ENCODE peak calls at places on chromosome 10, in ten cellular contexts. One of them, this sample, is unnamed.

GRCh38 chr10:5561704-5562645 is 37.2 kb downstream of the CALML3 start:
- DNase-seq in IMR-90: no peak
- DNase-seq in heart left ventricle: no peak
- DNase-seq in psoas muscle: no peak
- DNase-seq in sigmoid colon: peak
- DNase-seq in A549: no peak
- DNase-seq in GM23338: no peak
- DNase-seq in K562: no peak
- DNase-seq in AG04450: no peak
- DNase-seq in CD8-positive, alpha-beta T cell: no peak
- DNase-seq in this sample: no peak

GRCh38 chr10:16519908-16520861 is 1.5 kb downstream of the C1QL3 start:
- DNase-seq in IMR-90: no peak
- DNase-seq in heart left ventricle: no peak
- DNase-seq in psoas muscle: no peak
- DNase-seq in sigmoid colon: no peak
- DNase-seq in A549: no peak
- DNase-seq in GM23338: peak
- DNase-seq in K562: no peak
- DNase-seq in AG04450: no peak
- DNase-seq in CD8-positive, alpha-beta T cell: no peak
- DNase-seq in this sample: no peak

GRCh38 chr10:97724341-97724941 is 10.9 kb downstream of the MARVELD1 start:
- DNase-seq in IMR-90: peak
- DNase-seq in heart left ventricle: no peak
- DNase-seq in psoas muscle: peak
- DNase-seq in sigmoid colon: no peak
- DNase-seq in A549: peak
- DNase-seq in GM23338: no peak
- DNase-seq in K562: no peak
- DNase-seq in AG04450: no peak
- DNase-seq in CD8-positive, alpha-beta T cell: no peak
- DNase-seq in this sample: no peak

GRCh38 chr10:128322950-128323349 is 196.7 kb upstream of the MKI67 start:
- DNase-seq in IMR-90: no peak
- DNase-seq in heart left ventricle: no peak
- DNase-seq in psoas muscle: no peak
- DNase-seq in sigmoid colon: no peak
- DNase-seq in A549: no peak
- DNase-seq in GM23338: no peak
- DNase-seq in K562: no peak
- DNase-seq in AG04450: no peak
- DNase-seq in CD8-positive, alpha-beta T cell: no peak
- DNase-seq in this sample: no peak

GRCh38 chr10:9198611-9199010 is 1144.1 kb downstream of the GATA3 start:
- DNase-seq in IMR-90: peak
- DNase-seq in heart left ventricle: no peak
- DNase-seq in psoas muscle: no peak
- DNase-seq in sigmoid colon: no peak
- DNase-seq in A549: no peak
- DNase-seq in GM23338: no peak
- DNase-seq in K562: no peak
- DNase-seq in AG04450: peak
- DNase-seq in CD8-positive, alpha-beta T cell: no peak
- DNase-seq in this sample: no peak

GRCh38 chr10:123796736-123797135 is 94.9 kb downstream of the CPXM2 start:
- DNase-seq in IMR-90: no peak
- DNase-seq in heart left ventricle: no peak
- DNase-seq in psoas muscle: no peak
- DNase-seq in sigmoid colon: no peak
- DNase-seq in A549: no peak
- DNase-seq in GM23338: no peak
- DNase-seq in K562: peak
- DNase-seq in AG04450: no peak
- DNase-seq in CD8-positive, alpha-beta T cell: no peak
- DNase-seq in this sample: no peak

GRCh38 chr10:124715479-124715878 is 28.7 kb downstream of the FAM53B start:
- DNase-seq in IMR-90: no peak
- DNase-seq in heart left ventricle: no peak
- DNase-seq in psoas muscle: no peak
- DNase-seq in sigmoid colon: no peak
- DNase-seq in A549: no peak
- DNase-seq in GM23338: no peak
- DNase-seq in K562: no peak
- DNase-seq in AG04450: no peak
- DNase-seq in CD8-positive, alpha-beta T cell: no peak
- DNase-seq in this sample: no peak

GRCh38 chr10:104322416-104322782 is 15.9 kb downstream of the ITPRIP start:
- DNase-seq in IMR-90: no peak
- DNase-seq in heart left ventricle: no peak
- DNase-seq in psoas muscle: no peak
- DNase-seq in sigmoid colon: peak
- DNase-seq in A549: no peak
- DNase-seq in GM23338: no peak
- DNase-seq in K562: no peak
- DNase-seq in AG04450: no peak
- DNase-seq in CD8-positive, alpha-beta T cell: no peak
- DNase-seq in this sample: no peak

GRCh38 chr10:120508393-120508792 is 51.4 kb downstream of the PLPP4 start:
- DNase-seq in IMR-90: no peak
- DNase-seq in heart left ventricle: no peak
- DNase-seq in psoas muscle: no peak
- DNase-seq in sigmoid colon: no peak
- DNase-seq in A549: peak
- DNase-seq in GM23338: no peak
- DNase-seq in K562: no peak
- DNase-seq in AG04450: no peak
- DNase-seq in CD8-positive, alpha-beta T cell: no peak
- DNase-seq in this sample: no peak

GRCh38 chr10:69938541-69938991 is 114.1 kb upstream of the MACROH2A2 start:
- DNase-seq in IMR-90: no peak
- DNase-seq in heart left ventricle: peak
- DNase-seq in psoas muscle: no peak
- DNase-seq in sigmoid colon: no peak
- DNase-seq in A549: no peak
- DNase-seq in GM23338: no peak
- DNase-seq in K562: no peak
- DNase-seq in AG04450: no peak
- DNase-seq in CD8-positive, alpha-beta T cell: no peak
- DNase-seq in this sample: no peak

GRCh38 chr10:69934768-69935167 is 117.9 kb upstream of the MACROH2A2 start:
- DNase-seq in IMR-90: no peak
- DNase-seq in heart left ventricle: no peak
- DNase-seq in psoas muscle: no peak
- DNase-seq in sigmoid colon: no peak
- DNase-seq in A549: no peak
- DNase-seq in GM23338: no peak
- DNase-seq in K562: no peak
- DNase-seq in AG04450: no peak
- DNase-seq in CD8-positive, alpha-beta T cell: no peak
- DNase-seq in this sample: no peak

GRCh38 chr10:69939481-69939880 is 113.2 kb upstream of the MACROH2A2 start:
- DNase-seq in IMR-90: no peak
- DNase-seq in heart left ventricle: no peak
- DNase-seq in psoas muscle: no peak
- DNase-seq in sigmoid colon: no peak
- DNase-seq in A549: no peak
- DNase-seq in GM23338: no peak
- DNase-seq in K562: no peak
- DNase-seq in AG04450: no peak
- DNase-seq in CD8-positive, alpha-beta T cell: no peak
- DNase-seq in this sample: no peak

GRCh38 chr10:69939033-69939432 is 113.6 kb upstream of the MACROH2A2 start:
- DNase-seq in IMR-90: no peak
- DNase-seq in heart left ventricle: no peak
- DNase-seq in psoas muscle: no peak
- DNase-seq in sigmoid colon: no peak
- DNase-seq in A549: no peak
- DNase-seq in GM23338: no peak
- DNase-seq in K562: no peak
- DNase-seq in AG04450: no peak
- DNase-seq in CD8-positive, alpha-beta T cell: no peak
- DNase-seq in this sample: no peak

DNA sequence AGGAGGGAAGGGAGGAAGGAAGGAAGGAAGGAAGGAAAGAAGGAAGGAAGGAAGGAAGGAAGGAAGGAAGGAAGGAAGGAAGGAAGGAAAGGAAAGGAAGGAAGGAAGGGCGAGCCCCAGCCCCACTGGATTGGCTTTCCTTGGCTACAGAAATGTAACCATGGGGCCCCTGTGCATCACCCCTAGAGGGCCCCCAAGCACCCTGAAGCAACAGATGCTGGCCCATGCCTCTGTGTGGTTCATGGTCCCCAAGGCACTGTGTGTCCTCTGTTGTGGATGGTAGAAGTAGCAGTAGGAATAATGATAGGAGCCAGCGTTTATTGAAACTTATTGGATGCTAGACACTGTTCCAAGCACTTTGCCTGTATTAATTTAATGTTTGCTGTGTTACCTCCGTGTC is 116.6 kb upstream of the MACROH2A2 start:
- DNase-seq in IMR-90: no peak
- DNase-seq in heart left ventricle: no peak
- DNase-seq in psoas muscle: no peak
- DNase-seq in sigmoid colon: no peak
- DNase-seq in A549: peak
- DNase-seq in GM23338: peak
- DNase-seq in K562: peak
- DNase-seq in AG04450: no peak
- DNase-seq in CD8-positive, alpha-beta T cell: no peak
- DNase-seq in this sample: no peak
- TF ChIP-seq CTCF in IMR-90: peak
- TF ChIP-seq CTCF in heart left ventricle: no peak
- TF ChIP-seq CTCF in psoas muscle: no peak
- TF ChIP-seq CTCF in sigmoid colon: no peak
- TF ChIP-seq CTCF in A549: no peak
- TF ChIP-seq CTCF in GM23338: peak
- TF ChIP-seq CTCF in K562: peak
- TF ChIP-seq CTCF in AG04450: peak
- TF ChIP-seq CTCF in CD8-positive, alpha-beta T cell: no peak
- TF ChIP-seq CTCF in this sample: no peak

GRCh38 chr10:12579954-12580858 is 230.9 kb downstream of the CAMK1D start:
- DNase-seq in IMR-90: no peak
- DNase-seq in heart left ventricle: no peak
- DNase-seq in psoas muscle: peak
- DNase-seq in sigmoid colon: peak
- DNase-seq in A549: peak
- DNase-seq in GM23338: no peak
- DNase-seq in K562: no peak
- DNase-seq in AG04450: no peak
- DNase-seq in CD8-positive, alpha-beta T cell: no peak
- DNase-seq in this sample: no peak
- H3K27ac ChIP-seq in IMR-90: no peak
- H3K27ac ChIP-seq in heart left ventricle: no peak
- H3K27ac ChIP-seq in psoas muscle: no peak
- H3K27ac ChIP-seq in sigmoid colon: peak
- H3K27ac ChIP-seq in A549: no peak
- H3K27ac ChIP-seq in GM23338: no peak
- H3K27ac ChIP-seq in K562: no peak
- H3K27ac ChIP-seq in AG04450: no peak
- H3K27ac ChIP-seq in CD8-positive, alpha-beta T cell: no peak
- H3K27ac ChIP-seq in this sample: peak

GRCh38 chr10:132576671-132577349 is 39.2 kb downstream of the INPP5A start:
- DNase-seq in IMR-90: no peak
- DNase-seq in heart left ventricle: no peak
- DNase-seq in psoas muscle: no peak
- DNase-seq in sigmoid colon: no peak
- DNase-seq in A549: no peak
- DNase-seq in GM23338: no peak
- DNase-seq in K562: no peak
- DNase-seq in AG04450: no peak
- DNase-seq in CD8-positive, alpha-beta T cell: no peak
- DNase-seq in this sample: peak
- H3K4me3 ChIP-seq in IMR-90: no peak
- H3K4me3 ChIP-seq in heart left ventricle: no peak
- H3K4me3 ChIP-seq in psoas muscle: no peak
- H3K4me3 ChIP-seq in sigmoid colon: no peak
- H3K4me3 ChIP-seq in A549: no peak
- H3K4me3 ChIP-seq in GM23338: no peak
- H3K4me3 ChIP-seq in K562: no peak
- H3K4me3 ChIP-seq in AG04450: no peak
- H3K4me3 ChIP-seq in CD8-positive, alpha-beta T cell: no peak
- H3K4me3 ChIP-seq in this sample: no peak

DNA sequence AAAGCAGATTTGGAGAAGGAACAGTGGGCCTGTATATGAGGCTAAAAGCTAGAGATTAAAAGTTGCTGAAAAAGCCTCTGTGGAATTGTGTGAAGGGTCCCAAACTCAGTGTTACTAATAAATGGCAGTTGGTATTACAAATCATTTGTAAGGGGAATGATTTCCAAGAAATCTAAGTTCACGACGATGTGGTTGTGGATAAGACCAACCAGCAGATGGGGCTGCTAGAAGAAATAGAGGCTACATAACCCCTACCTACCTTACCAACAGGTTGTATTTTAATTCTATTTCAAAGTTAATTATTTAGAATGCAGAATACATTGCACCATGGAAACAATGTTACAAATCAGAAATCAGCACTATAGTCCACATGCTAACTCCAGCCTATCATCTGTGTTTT is 377.1 kb downstream of the HPSE2 start:
- DNase-seq in IMR-90: peak
- DNase-seq in heart left ventricle: no peak
- DNase-seq in psoas muscle: no peak
- DNase-seq in sigmoid colon: no peak
- DNase-seq in A549: peak
- DNase-seq in GM23338: peak
- DNase-seq in K562: peak
- DNase-seq in AG04450: no peak
- DNase-seq in CD8-positive, alpha-beta T cell: no peak
- DNase-seq in this sample: no peak
- TF ChIP-seq CTCF in IMR-90: peak
- TF ChIP-seq CTCF in heart left ventricle: no peak
- TF ChIP-seq CTCF in psoas muscle: no peak
- TF ChIP-seq CTCF in sigmoid colon: no peak
- TF ChIP-seq CTCF in A549: peak
- TF ChIP-seq CTCF in GM23338: peak
- TF ChIP-seq CTCF in K562: peak
- TF ChIP-seq CTCF in AG04450: peak
- TF ChIP-seq CTCF in CD8-positive, alpha-beta T cell: no peak
- TF ChIP-seq CTCF in this sample: no peak

DNA sequence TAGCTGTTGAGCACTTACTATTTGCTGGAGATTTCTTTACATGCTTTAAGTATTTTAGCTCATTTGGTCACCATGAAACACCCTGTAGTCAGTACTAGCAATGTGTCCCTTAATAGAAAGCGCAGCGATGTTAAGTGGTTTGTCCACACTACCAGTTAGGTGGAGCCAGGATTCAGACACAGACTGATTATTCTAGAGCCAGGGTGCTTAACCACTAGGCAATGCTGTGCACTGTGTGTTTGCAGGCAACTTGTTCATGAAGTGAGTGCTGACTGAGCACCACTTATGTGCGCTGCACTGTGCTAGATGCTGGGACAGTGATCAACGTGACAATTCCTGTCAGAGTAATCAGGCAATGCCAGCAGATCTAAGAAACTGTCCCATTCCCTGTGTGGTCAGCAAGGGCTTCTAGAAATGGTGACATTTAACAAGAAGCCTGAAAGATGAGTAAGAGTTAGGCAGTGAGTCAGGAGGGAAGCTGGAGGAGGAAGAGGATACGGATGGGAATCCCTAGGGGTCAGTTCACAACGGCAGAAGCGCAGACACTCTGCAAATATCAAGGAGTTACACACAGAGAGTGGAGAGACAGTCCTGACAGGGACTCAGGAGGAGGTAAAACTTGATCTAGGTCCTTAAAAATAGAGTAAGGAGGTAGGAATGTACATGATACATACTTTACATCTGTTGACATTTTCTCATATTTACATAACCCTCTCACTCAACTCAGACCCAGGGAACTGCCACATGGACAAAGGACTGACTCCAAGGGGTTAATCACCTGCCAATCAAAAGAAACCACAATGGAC is 69.7 kb upstream of the EGR2 start:
- DNase-seq in IMR-90: peak
- DNase-seq in heart left ventricle: no peak
- DNase-seq in psoas muscle: no peak
- DNase-seq in sigmoid colon: no peak
- DNase-seq in A549: peak
- DNase-seq in GM23338: no peak
- DNase-seq in K562: no peak
- DNase-seq in AG04450: no peak
- DNase-seq in CD8-positive, alpha-beta T cell: no peak
- DNase-seq in this sample: no peak
- H3K27ac ChIP-seq in IMR-90: no peak
- H3K27ac ChIP-seq in heart left ventricle: no peak
- H3K27ac ChIP-seq in psoas muscle: no peak
- H3K27ac ChIP-seq in sigmoid colon: no peak
- H3K27ac ChIP-seq in A549: no peak
- H3K27ac ChIP-seq in GM23338: no peak
- H3K27ac ChIP-seq in K562: no peak
- H3K27ac ChIP-seq in AG04450: no peak
- H3K27ac ChIP-seq in CD8-positive, alpha-beta T cell: no peak
- H3K27ac ChIP-seq in this sample: no peak

This sample was measured in right atrium auricular region.